ENCODE peak calls at places on chromosomes 3 and 15, in five cellular contexts. F is neural progenitor cell, N is HFF-Myc, X is cardiac muscle cell, O is psoas muscle. U is an unnamed sample.

GRCh38 chr3:9600597-9600996 is 47.0 kb upstream of the LHFPL4 start:
- DNase-seq in F (no peak), N (no peak), X (no peak), O (no peak), U (no peak)

GRCh38 chr15:51718199-51718598 is 19.3 kb downstream of the LYSMD2 start:
- DNase-seq in F (peak), N (no peak), X (peak), O (no peak), U (no peak)

GRCh38 chr3:129481783-129482332 is 41.8 kb downstream of the IFT122 start:
- DNase-seq in F (no peak), N (no peak), X (no peak), O (peak), U (no peak)

GRCh38 chr3:36740822-36741221 is 23.5 kb downstream of the DCLK3 start:
- DNase-seq in F (no peak), N (no peak), X (no peak), O (no peak), U (no peak)

GRCh38 chr3:65210026-65210814 is 522.4 kb upstream of the ADAMTS9 start:
- DNase-seq in F (no peak), N (no peak), X (no peak), O (no peak), U (no peak)

GRCh38 chr3:120678331-120678845 is 3.7 kb downstream of the HGD start:
- DNase-seq in F (peak), N (peak), X (no peak), O (no peak), U (peak)

GRCh38 chr15:100861511-100861991 is 18.1 kb upstream of the ALDH1A3 start:
- DNase-seq in F (peak), N (no peak), X (no peak), O (peak), U (no peak)

GRCh38 chr3:157063926-157064325 is 96.0 kb downstream of the CCNL1 start:
- DNase-seq in F (no peak), N (no peak), X (no peak), O (no peak), U (peak)

GRCh38 chr15:35013370-35013769 is 25.3 kb upstream of the ZNF770 start:
- DNase-seq in F (no peak), N (no peak), X (no peak), O (no peak), U (no peak)

GRCh38 chr3:11719406-11720219 is 75.9 kb upstream of the VGLL4 start:
- DNase-seq in F (peak), N (no peak), X (peak), O (peak), U (no peak)

GRCh38 chr3:11717768-11718581 is 74.3 kb upstream of the VGLL4 start:
- DNase-seq in F (peak), N (no peak), X (peak), O (no peak), U (no peak)

GRCh38 chr3:11716576-11717250 is 73.0 kb upstream of the VGLL4 start:
- DNase-seq in F (no peak), N (no peak), X (no peak), O (no peak), U (no peak)

GRCh38 chr3:11718582-11719405 is 75.1 kb upstream of the VGLL4 start:
- DNase-seq in F (peak), N (no peak), X (peak), O (no peak), U (no peak)

DNA sequence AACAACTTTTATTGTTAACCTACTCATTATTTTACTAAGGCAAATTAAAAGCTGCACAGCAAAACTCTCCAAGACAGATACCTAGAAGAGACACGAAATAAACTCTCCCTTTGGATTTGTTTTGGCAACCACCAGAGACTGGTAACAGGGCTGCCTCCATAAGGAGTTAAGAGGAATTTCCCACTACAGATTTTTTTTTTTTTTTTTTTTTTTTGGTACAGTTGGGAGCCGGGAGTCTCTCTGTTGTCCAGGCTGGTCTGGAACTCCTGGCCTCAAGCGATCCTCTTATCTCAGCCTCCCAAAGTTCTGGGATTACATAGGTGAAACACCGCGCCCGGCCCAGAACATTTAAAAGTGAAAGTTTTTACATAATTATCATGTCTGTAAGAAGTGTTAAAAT is 73.6 kb upstream of the VGLL4 start:
- DNase-seq in F (no peak), N (no peak), X (no peak), O (no peak), U (no peak)
- H3K4me3 ChIP-seq in F (no peak), N (peak), X (no peak), O (peak), U (no peak)

DNA sequence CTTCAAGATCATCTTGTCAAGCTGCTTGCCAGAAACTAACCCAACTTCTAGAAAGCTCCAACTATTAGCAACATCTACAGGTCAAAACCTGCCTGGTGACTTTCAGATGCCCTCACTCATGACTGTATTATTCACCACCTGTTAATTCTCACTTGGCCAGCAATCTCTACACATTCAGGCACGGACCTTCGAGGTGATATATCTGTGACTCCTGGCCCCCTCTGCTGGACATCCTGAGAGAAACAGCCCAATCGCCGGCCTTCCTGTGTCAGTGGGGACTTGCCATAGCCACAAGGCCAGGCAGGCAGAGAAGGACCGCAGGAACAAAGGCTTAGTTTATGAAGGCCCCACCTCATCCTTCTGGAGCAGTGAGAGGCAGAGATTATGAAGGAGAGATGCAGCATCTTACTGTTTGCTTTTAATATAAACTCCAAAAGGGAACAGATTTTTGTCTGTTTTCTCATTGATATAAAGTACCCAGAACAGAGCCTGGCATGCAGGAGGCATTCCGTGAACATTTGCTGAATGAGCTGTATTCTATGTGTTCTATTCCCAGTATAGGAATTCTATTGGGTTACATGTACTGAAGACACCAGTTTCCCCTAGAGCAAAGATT is 24.4 kb upstream of the OCA2 start:
- DNase-seq in F (peak), N (peak), X (peak), O (peak), U (peak)
- TF ChIP-seq CTCF in F (peak), N (peak), X (peak), O (peak), U (peak)

GRCh38 chr15:66706840-66707239 is 4.8 kb downstream of the SMAD6 start:
- DNase-seq in F (peak), N (no peak), X (no peak), O (no peak), U (no peak)

GRCh38 chr15:66706225-66706732 is 4.2 kb downstream of the SMAD6 start:
- DNase-seq in F (peak), N (no peak), X (peak), O (no peak), U (no peak)

GRCh38 chr15:66704783-66705113 is 2.7 kb downstream of the SMAD6 start:
- DNase-seq in F (no peak), N (no peak), X (no peak), O (no peak), U (no peak)

GRCh38 chr15:66704019-66704782 is 2.2 kb downstream of the SMAD6 start:
- DNase-seq in F (no peak), N (no peak), X (no peak), O (no peak), U (no peak)

DNA sequence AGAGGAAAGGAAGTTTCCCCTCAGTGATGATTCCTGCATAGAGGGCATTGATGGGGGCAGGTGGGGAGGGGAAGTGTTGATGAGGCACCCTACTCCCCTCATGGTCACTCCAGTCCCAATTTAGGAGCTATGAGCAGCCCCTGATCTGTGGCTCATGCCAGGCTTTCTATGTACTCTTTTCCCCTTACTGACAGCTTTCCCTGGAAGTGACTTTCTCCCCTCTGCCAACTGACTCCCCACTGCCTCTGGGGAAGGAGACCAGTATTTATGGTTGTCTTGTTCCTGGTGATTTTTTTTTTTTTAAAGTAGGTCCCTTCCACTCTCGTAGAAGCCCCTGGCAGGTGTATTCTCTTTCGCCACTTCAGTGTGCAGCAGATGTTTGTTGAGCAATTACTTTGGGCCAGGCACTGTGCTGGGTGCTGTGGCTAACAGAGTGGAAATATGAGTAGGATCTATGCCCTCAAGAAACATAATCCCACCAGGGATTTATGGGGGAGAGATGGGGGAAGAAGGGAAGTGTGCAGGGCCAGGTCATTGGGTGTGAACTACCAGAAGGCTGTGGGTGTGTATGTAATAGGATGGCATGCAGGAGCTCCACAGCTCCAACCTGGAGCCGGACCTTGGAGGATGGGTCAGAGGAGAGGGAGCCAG is 3.4 kb downstream of the SMAD6 start:
- DNase-seq in F (no peak), N (no peak), X (no peak), O (no peak), U (no peak)
- H3K4me3 ChIP-seq in F (no peak), N (peak), X (peak), O (peak), U (peak)

DNA sequence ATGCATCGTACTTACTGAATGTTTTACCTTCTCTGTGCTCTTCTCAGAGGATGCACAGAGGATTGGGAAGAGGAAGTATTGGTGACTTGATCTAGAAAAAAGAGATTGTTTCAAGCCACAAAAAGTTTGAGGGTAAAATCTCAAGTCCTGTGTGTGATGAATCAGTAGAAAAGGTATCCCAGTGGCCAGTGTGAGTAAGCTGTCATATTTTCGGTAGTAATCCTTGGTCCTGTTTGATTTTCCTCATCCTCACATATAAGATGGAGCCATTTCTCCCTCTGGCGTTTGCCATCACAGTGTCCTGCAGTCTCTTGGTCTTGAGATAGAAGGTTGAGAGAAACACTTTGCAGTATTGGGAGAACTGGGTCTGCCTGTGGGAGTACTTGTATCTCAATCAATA is 166.8 kb downstream of the LPP start:
- DNase-seq in F (no peak), N (no peak), X (no peak), O (no peak), U (peak)
- TF ChIP-seq CTCF in F (no peak), N (no peak), X (no peak), O (no peak), U (no peak)

DNA sequence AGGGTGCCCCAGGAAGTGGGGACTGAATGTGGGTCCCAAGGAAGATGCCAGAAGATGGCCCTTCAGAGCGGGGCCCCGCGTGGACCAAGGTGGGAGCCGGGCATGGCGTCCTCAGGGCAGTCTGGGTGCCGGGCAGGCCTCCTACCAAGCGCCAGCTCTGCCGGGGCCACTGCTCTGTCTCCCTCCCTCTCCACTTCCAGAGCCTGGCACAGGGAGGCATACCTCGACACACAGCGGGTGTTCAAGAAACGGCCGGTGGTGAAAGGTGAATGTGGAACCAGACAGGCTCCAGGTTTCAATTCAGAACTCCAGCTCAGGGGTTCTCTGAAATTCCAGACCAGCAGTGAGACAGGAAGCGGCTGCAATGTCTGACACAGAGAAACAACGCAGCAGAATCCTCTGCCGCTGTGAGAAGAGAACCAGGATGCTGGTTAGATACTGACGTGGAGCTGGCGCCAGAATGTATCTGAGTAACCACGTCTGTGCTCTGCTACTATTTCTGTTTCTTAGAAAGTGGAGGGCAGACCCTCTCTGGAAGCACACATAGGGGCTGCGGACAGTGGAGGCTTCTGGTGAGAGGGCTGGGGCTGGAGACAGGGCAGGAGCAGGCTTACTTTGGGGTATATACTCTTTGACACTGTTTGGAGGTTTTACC is 12.8 kb downstream of the BFSP2 start:
- DNase-seq in F (no peak), N (no peak), X (no peak), O (no peak), U (no peak)
- H3K4me3 ChIP-seq in F (no peak), N (no peak), X (no peak), O (no peak), U (no peak)

GRCh38 chr3:126262227-126262626 is 81.8 kb upstream of the ALDH1L1 start:
- DNase-seq in F (no peak), N (no peak), X (no peak), O (no peak), U (no peak)

GRCh38 chr3:126263539-126263938 is 83.2 kb upstream of the ALDH1L1 start:
- DNase-seq in F (no peak), N (no peak), X (no peak), O (peak), U (no peak)

GRCh38 chr3:126259411-126260391 is 79.3 kb upstream of the ALDH1L1 start:
- DNase-seq in F (peak), N (no peak), X (peak), O (peak), U (no peak)

GRCh38 chr3:126258670-126259069 is 78.3 kb upstream of the ALDH1L1 start:
- DNase-seq in F (no peak), N (peak), X (no peak), O (peak), U (no peak)

DNA sequence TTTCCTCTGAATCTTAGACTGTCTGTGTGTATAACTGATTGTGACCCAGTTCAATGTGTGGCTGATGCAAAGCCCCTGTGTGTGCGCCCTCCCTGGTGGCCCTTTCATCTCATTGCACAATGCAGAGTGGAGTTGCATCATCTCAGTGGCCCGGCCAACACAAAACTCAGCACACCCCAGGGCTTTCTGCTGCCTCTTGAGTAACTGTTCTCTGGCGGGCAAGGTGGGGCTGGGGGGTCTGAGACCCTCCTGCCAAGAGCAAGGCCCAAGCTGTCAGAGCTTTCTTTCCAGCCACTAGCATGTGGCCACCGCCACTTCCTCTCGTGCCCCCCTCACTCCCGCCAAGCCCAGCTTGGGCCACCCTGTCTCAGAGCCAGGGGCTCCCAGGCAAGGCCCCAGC is 80.7 kb upstream of the ALDH1L1 start:
- DNase-seq in F (peak), N (no peak), X (no peak), O (peak), U (no peak)
- TF ChIP-seq CTCF in F (peak), N (no peak), X (peak), O (no peak), U (peak)

GRCh38 chr3:31968927-31969418 is 12.1 kb downstream of the OSBPL10 start:
- DNase-seq in F (peak), N (peak), X (no peak), O (no peak), U (peak)
- H3K4me3 ChIP-seq in F (no peak), N (no peak), X (no peak), O (no peak), U (no peak)